ENCODE peak calls at places on chromosomes 11 and 22, in ten cellular contexts. P, I, F, K, Q, Y, N, B, O and U are unnamed samples.

GRCh38 chr11:44791546-44791945 is 64.8 kb downstream of the TSPAN18 start:
- DNase-seq in F (no peak), K (no peak), O (no peak), Y (no peak), N (no peak), I (no peak), B (no peak), P (peak; percentile 19), Q (no peak), U (no peak)

GRCh38 chr11:20156876-20157613 is 3.2 kb downstream of the DBX1 start:
- DNase-seq in K (no peak), B (no peak), N (no peak), O (no peak), P (peak; percentile 78), I (peak; percentile 80), Y (peak; percentile 83), Q (no peak), F (no peak), U (peak; percentile 20)

GRCh38 chr22:43154887-43155536 is 3.7 kb downstream of the TSPO start:
- DNase-seq in Y (no peak), B (no peak), I (no peak), O (peak; percentile 44), K (no peak), N (no peak), P (peak; percentile 90), F (no peak), Q (no peak), U (no peak)

GRCh38 chr11:122215244-122215992 is 99.4 kb upstream of the BLID start:
- DNase-seq in K (peak; percentile 71), O (peak; percentile 61), P (peak; percentile 85), Y (peak; percentile 82), I (peak; percentile 94), Q (peak; percentile 51), N (peak; percentile 28), B (peak; percentile 99), F (peak; percentile 86), U (peak; percentile 48)

GRCh38 chr11:19766206-19766605 is 53.6 kb downstream of the NAV2 start:
- DNase-seq in K (no peak), F (no peak), Q (no peak), B (peak; percentile 41), P (no peak), I (no peak), O (no peak), Y (peak; percentile 52), N (no peak), U (no peak)

GRCh38 chr22:19371893-19372292 is 59.6 kb downstream of the HIRA start:
- DNase-seq in Q (no peak), I (no peak), B (no peak), Y (no peak), P (no peak), F (no peak), O (no peak), K (no peak), N (no peak), U (no peak)

GRCh38 chr11:10699072-10699471 is 5.5 kb upstream of the IRAG1 start:
- DNase-seq in I (no peak), O (no peak), Q (no peak), N (no peak), F (no peak), K (no peak), B (no peak), Y (no peak), P (no peak), U (no peak)

GRCh38 chr11:92846542-92847125 is 122.8 kb upstream of the MTNR1B start:
- DNase-seq in K (no peak), Y (no peak), B (peak; percentile 31), N (no peak), I (no peak), P (no peak), Q (no peak), F (no peak), O (no peak), U (peak; percentile 22)

GRCh38 chr11:67032830-67033555 is 10.1 kb downstream of the SYT12 start:
- DNase-seq in Y (no peak), N (no peak), B (peak; percentile 94), P (no peak), O (no peak), K (no peak), Q (no peak), F (no peak), I (peak; percentile 30), U (no peak)

GRCh38 chr11:74133416-74133815 is 37.4 kb downstream of the C2CD3 start:
- DNase-seq in F (no peak), I (no peak), N (no peak), Q (no peak), P (no peak), B (no peak), Y (no peak), K (no peak), O (no peak), U (no peak)

GRCh38 chr22:43118953-43119458 is 8.5 kb downstream of the BIK start:
- DNase-seq in P (no peak), I (no peak), Y (no peak), K (no peak), N (no peak), B (no peak), O (no peak), F (no peak), Q (no peak), U (peak; percentile 63)

GRCh38 chr11:48090174-48090573 is 109.8 kb downstream of the PTPRJ start:
- DNase-seq in Q (no peak), O (no peak), F (no peak), K (no peak), Y (no peak), P (no peak), I (peak; percentile 39), B (no peak), N (no peak), U (no peak)

GRCh38 chr22:37599161-37599560 is 9.5 kb upstream of the GGA1 start:
- DNase-seq in Y (no peak), F (no peak), B (no peak), N (no peak), K (peak; percentile 41), O (peak; percentile 38), Q (no peak), P (no peak), I (no peak), U (peak; percentile 78)

GRCh38 chr11:98099371-98099770 is 921.4 kb upstream of the CNTN5 start:
- DNase-seq in I (no peak), Q (no peak), Y (no peak), P (no peak), K (no peak), F (no peak), B (no peak), O (no peak), N (no peak), U (no peak)

GRCh38 chr11:130088217-130088616 is 18.5 kb downstream of the APLP2 start:
- DNase-seq in P (no peak), I (no peak), K (no peak), N (no peak), F (no peak), Y (no peak), Q (no peak), B (no peak), O (no peak), U (no peak)

GRCh38 chr22:18057568-18058209 is 20.1 kb upstream of the PEX26 start:
- DNase-seq in N (no peak), B (peak; percentile 100), Y (no peak), I (no peak), O (peak; percentile 85), P (peak; percentile 88), Q (peak; percentile 61), F (no peak), K (peak; percentile 95), U (peak; percentile 74)

GRCh38 chr11:64826062-64826461 is 15.7 kb upstream of the MEN1 start:
- DNase-seq in Y (no peak), K (no peak), B (no peak), P (no peak), I (no peak), O (no peak), Q (no peak), N (no peak), F (no peak), U (no peak)

GRCh38 chr11:77073328-77074001 is 6.7 kb downstream of the CAPN5 start:
- DNase-seq in K (peak; percentile 87), B (peak; percentile 94), F (peak; percentile 79), N (no peak), P (peak; percentile 78), I (peak; percentile 52), Q (peak; percentile 36), Y (no peak), O (peak; percentile 89), U (peak; percentile 93)
- H3K4me1 ChIP-seq in K (peaks cover 32% of the 10 kb centered on the region), B (peaks cover 30% of the 10 kb centered on the region), F (peaks cover 38% of the 10 kb centered on the region), N (peaks cover 8% of the 10 kb centered on the region), P (peaks cover 22% of the 10 kb centered on the region), I (no peaks in the 10 kb centered on the region), Q (peaks cover 25% of the 10 kb centered on the region), Y (no peaks in the 10 kb centered on the region), O (peaks cover 74% of the 10 kb centered on the region), U (peaks cover 45% of the 10 kb centered on the region)

GRCh38 chr11:13939952-13940610 is 22.4 kb upstream of the SPON1 start:
- DNase-seq in F (no peak), Y (no peak), I (no peak), Q (peak; percentile 44), N (no peak), P (no peak), K (no peak), O (no peak), B (no peak), U (no peak)
- H3K4me1 ChIP-seq in F (no peaks in the 10 kb centered on the region), Y (peaks cover 8% of the 10 kb centered on the region), I (no peaks in the 10 kb centered on the region), Q (peaks cover 4% of the 10 kb centered on the region), N (no peaks in the 10 kb centered on the region), P (no peaks in the 10 kb centered on the region), K (no peaks in the 10 kb centered on the region), O (no peaks in the 10 kb centered on the region), B (peaks cover 2% of the 10 kb centered on the region), U (no peaks in the 10 kb centered on the region)

DNA sequence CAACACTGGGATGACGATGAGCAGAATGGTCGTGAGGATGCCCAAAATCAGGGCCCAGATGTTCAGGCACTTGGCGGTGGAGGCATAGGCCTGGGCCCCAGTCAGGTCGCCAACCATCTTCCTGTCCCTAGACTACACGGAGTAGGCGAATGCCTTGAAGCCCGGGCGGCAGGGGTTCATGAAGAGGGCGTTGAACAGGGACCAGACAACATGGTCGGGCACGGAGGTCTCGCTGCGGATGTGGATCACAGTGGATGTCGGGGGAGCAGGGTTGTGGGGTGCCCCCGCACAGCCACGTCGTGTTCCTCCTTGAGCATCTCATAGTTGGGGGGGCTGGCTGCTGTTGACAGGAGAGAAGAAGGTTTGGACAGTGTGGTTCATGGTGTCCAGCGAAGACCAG is 9.5 kb downstream of the MYEOV start:
- DNase-seq in Y (no peak), O (no peak), B (no peak), Q (no peak), P (no peak), N (no peak), K (no peak), F (no peak), I (peak; percentile 36), U (no peak)
- H3K4me1 ChIP-seq in Y (no peaks in the 10 kb centered on the region), O (peaks cover 35% of the 10 kb centered on the region), B (peaks cover 38% of the 10 kb centered on the region), Q (peaks cover 55% of the 10 kb centered on the region), P (peaks cover 9% of the 10 kb centered on the region), N (no peaks in the 10 kb centered on the region), K (peaks cover 19% of the 10 kb centered on the region), F (peaks cover 38% of the 10 kb centered on the region), I (no peaks in the 10 kb centered on the region), U (peaks cover 16% of the 10 kb centered on the region)

DNA sequence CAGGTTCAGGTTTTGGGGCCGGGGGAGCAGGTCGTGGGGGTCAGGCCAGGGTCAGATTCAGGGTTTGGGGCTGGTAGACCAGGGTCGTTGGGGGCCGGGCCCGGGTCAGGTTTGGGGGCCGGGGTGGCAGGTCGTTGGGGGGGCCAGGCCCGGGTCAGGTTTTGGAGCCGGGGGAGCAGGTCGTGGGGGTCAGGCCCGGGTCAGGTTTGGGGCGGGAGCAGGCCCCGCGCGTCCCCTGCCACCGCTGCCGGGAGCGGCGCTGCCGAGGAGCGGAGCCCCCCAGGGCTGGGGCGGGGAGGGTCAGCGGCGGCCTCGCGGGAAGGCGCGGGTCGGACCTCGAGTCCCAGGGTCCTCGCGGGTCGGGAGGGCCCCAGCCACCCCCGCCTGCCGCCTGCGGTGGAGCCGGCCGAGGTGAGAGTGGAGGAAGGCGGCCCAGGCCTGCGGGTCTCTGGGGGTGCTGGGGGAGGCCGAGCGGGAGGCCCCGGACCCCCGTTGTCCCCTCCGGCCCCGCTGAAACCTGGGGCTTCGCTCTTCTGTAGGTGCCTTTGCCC is 543 bp downstream of the TRABD start:
- DNase-seq in Y (peak; percentile 61), P (peak; percentile 89), O (no peak), N (no peak), I (no peak), B (no peak), F (peak; percentile 31), Q (no peak), K (peak; percentile 22), U (no peak)
- H3K4me1 ChIP-seq in Y (peaks cover 14% of the 10 kb centered on the region), P (peaks cover 44% of the 10 kb centered on the region), O (peaks cover 63% of the 10 kb centered on the region), N (peaks cover 21% of the 10 kb centered on the region), I (peaks cover 4% of the 10 kb centered on the region), B (peaks cover 25% of the 10 kb centered on the region), F (peaks cover 68% of the 10 kb centered on the region), Q (peaks cover 35% of the 10 kb centered on the region), K (peaks cover 77% of the 10 kb centered on the region), U (peaks cover 63% of the 10 kb centered on the region)